ENCODE peak calls at places on chromosome 11, in four cellular contexts. One of them, this sample, is unnamed.

GRCh38 chr11:119722281-119722794 is 6.7 kb downstream of the NECTIN1 start:
- DNase-seq in NCI-H1105: peak; percentile 99
- DNase-seq in stimulated activated effector memory CD8-positive, alpha-beta T cell treated with anti-CD3 and anti-CD28 coated beads, Interleukin-12 subunit alpha, Interleukin-12 subunit beta, amount 100 ng/mL, for 72 hours: no peak
- DNase-seq in brain pericyte: no peak
- DNase-seq in this sample: peak; percentile 32

GRCh38 chr11:28976801-28977145 is 868.6 kb downstream of the METTL15 start:
- DNase-seq in NCI-H1105: no peak
- DNase-seq in stimulated activated effector memory CD8-positive, alpha-beta T cell treated with anti-CD3 and anti-CD28 coated beads, Interleukin-12 subunit alpha, Interleukin-12 subunit beta, amount 100 ng/mL, for 72 hours: no peak
- DNase-seq in brain pericyte: no peak
- DNase-seq in this sample: no peak

GRCh38 chr11:72703281-72704008 is 29.2 kb upstream of the PDE2A start:
- DNase-seq in NCI-H1105: no peak
- DNase-seq in stimulated activated effector memory CD8-positive, alpha-beta T cell treated with anti-CD3 and anti-CD28 coated beads, Interleukin-12 subunit alpha, Interleukin-12 subunit beta, amount 100 ng/mL, for 72 hours: no peak
- DNase-seq in brain pericyte: no peak
- DNase-seq in this sample: no peak

GRCh38 chr11:69873166-69874077 is 54.2 kb upstream of the FGF3 start:
- DNase-seq in NCI-H1105: no peak
- DNase-seq in stimulated activated effector memory CD8-positive, alpha-beta T cell treated with anti-CD3 and anti-CD28 coated beads, Interleukin-12 subunit alpha, Interleukin-12 subunit beta, amount 100 ng/mL, for 72 hours: no peak
- DNase-seq in brain pericyte: no peak
- DNase-seq in this sample: no peak

GRCh38 chr11:70159612-70160570 is 43.2 kb upstream of the FADD start:
- DNase-seq in NCI-H1105: no peak
- DNase-seq in stimulated activated effector memory CD8-positive, alpha-beta T cell treated with anti-CD3 and anti-CD28 coated beads, Interleukin-12 subunit alpha, Interleukin-12 subunit beta, amount 100 ng/mL, for 72 hours: no peak
- DNase-seq in brain pericyte: no peak
- DNase-seq in this sample: no peak

GRCh38 chr11:116657842-116658825 is 114.7 kb downstream of the BUD13 start:
- DNase-seq in NCI-H1105: no peak
- DNase-seq in stimulated activated effector memory CD8-positive, alpha-beta T cell treated with anti-CD3 and anti-CD28 coated beads, Interleukin-12 subunit alpha, Interleukin-12 subunit beta, amount 100 ng/mL, for 72 hours: peak; percentile 40
- DNase-seq in brain pericyte: no peak
- DNase-seq in this sample: no peak

GRCh38 chr11:48154162-48154561 is 62.4 kb upstream of the OR4B1 start:
- DNase-seq in NCI-H1105: no peak
- DNase-seq in stimulated activated effector memory CD8-positive, alpha-beta T cell treated with anti-CD3 and anti-CD28 coated beads, Interleukin-12 subunit alpha, Interleukin-12 subunit beta, amount 100 ng/mL, for 72 hours: no peak
- DNase-seq in brain pericyte: no peak
- DNase-seq in this sample: no peak

GRCh38 chr11:107957109-107957588 is 28.9 kb downstream of the RAB39A start:
- DNase-seq in NCI-H1105: no peak
- DNase-seq in stimulated activated effector memory CD8-positive, alpha-beta T cell treated with anti-CD3 and anti-CD28 coated beads, Interleukin-12 subunit alpha, Interleukin-12 subunit beta, amount 100 ng/mL, for 72 hours: no peak
- DNase-seq in brain pericyte: no peak
- DNase-seq in this sample: no peak

GRCh38 chr11:61577383-61578118 is 3.3 kb downstream of the SYT7 start:
- DNase-seq in NCI-H1105: no peak
- DNase-seq in stimulated activated effector memory CD8-positive, alpha-beta T cell treated with anti-CD3 and anti-CD28 coated beads, Interleukin-12 subunit alpha, Interleukin-12 subunit beta, amount 100 ng/mL, for 72 hours: no peak
- DNase-seq in brain pericyte: no peak
- DNase-seq in this sample: no peak

GRCh38 chr11:124481365-124482323 is 36.1 kb upstream of the OR8B8 start:
- DNase-seq in NCI-H1105: peak; percentile 40
- DNase-seq in stimulated activated effector memory CD8-positive, alpha-beta T cell treated with anti-CD3 and anti-CD28 coated beads, Interleukin-12 subunit alpha, Interleukin-12 subunit beta, amount 100 ng/mL, for 72 hours: no peak
- DNase-seq in brain pericyte: no peak
- DNase-seq in this sample: peak; percentile 80

GRCh38 chr11:121810291-121810690 is 305.7 kb downstream of the BLID start:
- DNase-seq in NCI-H1105: no peak
- DNase-seq in stimulated activated effector memory CD8-positive, alpha-beta T cell treated with anti-CD3 and anti-CD28 coated beads, Interleukin-12 subunit alpha, Interleukin-12 subunit beta, amount 100 ng/mL, for 72 hours: no peak
- DNase-seq in brain pericyte: no peak
- DNase-seq in this sample: no peak

GRCh38 chr11:134215836-134216235 is 7.9 kb downstream of the NCAPD3 start:
- DNase-seq in NCI-H1105: no peak
- DNase-seq in stimulated activated effector memory CD8-positive, alpha-beta T cell treated with anti-CD3 and anti-CD28 coated beads, Interleukin-12 subunit alpha, Interleukin-12 subunit beta, amount 100 ng/mL, for 72 hours: no peak
- DNase-seq in brain pericyte: no peak
- DNase-seq in this sample: no peak

GRCh38 chr11:94794287-94795168 is 26.4 kb downstream of the AMOTL1 start:
- DNase-seq in NCI-H1105: no peak
- DNase-seq in stimulated activated effector memory CD8-positive, alpha-beta T cell treated with anti-CD3 and anti-CD28 coated beads, Interleukin-12 subunit alpha, Interleukin-12 subunit beta, amount 100 ng/mL, for 72 hours: no peak
- DNase-seq in brain pericyte: peak; percentile 82
- DNase-seq in this sample: no peak

GRCh38 chr11:134144744-134145143 is 75.9 kb downstream of the JAM3 start:
- DNase-seq in NCI-H1105: no peak
- DNase-seq in stimulated activated effector memory CD8-positive, alpha-beta T cell treated with anti-CD3 and anti-CD28 coated beads, Interleukin-12 subunit alpha, Interleukin-12 subunit beta, amount 100 ng/mL, for 72 hours: no peak
- DNase-seq in brain pericyte: no peak
- DNase-seq in this sample: no peak

GRCh38 chr11:38384568-38384967 is 1786.5 kb upstream of the RAG2 start:
- DNase-seq in NCI-H1105: no peak
- DNase-seq in stimulated activated effector memory CD8-positive, alpha-beta T cell treated with anti-CD3 and anti-CD28 coated beads, Interleukin-12 subunit alpha, Interleukin-12 subunit beta, amount 100 ng/mL, for 72 hours: no peak
- DNase-seq in brain pericyte: no peak
- DNase-seq in this sample: no peak

GRCh38 chr11:57566564-57567209 is 785 bp downstream of the UBE2L6 start:
- DNase-seq in NCI-H1105: no peak
- DNase-seq in stimulated activated effector memory CD8-positive, alpha-beta T cell treated with anti-CD3 and anti-CD28 coated beads, Interleukin-12 subunit alpha, Interleukin-12 subunit beta, amount 100 ng/mL, for 72 hours: peak; percentile 58
- DNase-seq in brain pericyte: no peak
- DNase-seq in this sample: no peak

GRCh38 chr11:64745219-64745522 is 1.2 kb upstream of the RASGRP2 start:
- DNase-seq in NCI-H1105: peak; percentile 7
- DNase-seq in stimulated activated effector memory CD8-positive, alpha-beta T cell treated with anti-CD3 and anti-CD28 coated beads, Interleukin-12 subunit alpha, Interleukin-12 subunit beta, amount 100 ng/mL, for 72 hours: peak; percentile 81
- DNase-seq in brain pericyte: no peak
- DNase-seq in this sample: no peak